ENCODE peak calls at places on chromosome 18, in four cellular contexts. One of them, this sample, is unnamed.

GRCh38 chr18:7904529-7904928 is 337.4 kb downstream of the PTPRM start:
- DNase-seq in NCI-H69: no peak
- DNase-seq in cardiac fibroblast: peak; percentile 71
- DNase-seq in endothelial cell: no peak
- DNase-seq in this sample: peak; percentile 97

GRCh38 chr18:49847524-49847923 is 34.2 kb upstream of the ACAA2 start:
- DNase-seq in NCI-H69: no peak
- DNase-seq in cardiac fibroblast: no peak
- DNase-seq in endothelial cell: no peak
- DNase-seq in this sample: no peak

GRCh38 chr18:21912339-21913239 is 172.0 kb downstream of the MIB1 start:
- DNase-seq in NCI-H69: peak; percentile 24
- DNase-seq in cardiac fibroblast: no peak
- DNase-seq in endothelial cell: peak; percentile 27
- DNase-seq in this sample: no peak

GRCh38 chr18:76528477-76529432 is 33.7 kb upstream of the ZNF516 start:
- DNase-seq in NCI-H69: peak; percentile 71
- DNase-seq in cardiac fibroblast: peak; percentile 50
- DNase-seq in endothelial cell: peak; percentile 17
- DNase-seq in this sample: peak; percentile 86

GRCh38 chr18:21406111-21406510 is 164.1 kb downstream of the GREB1L start:
- DNase-seq in NCI-H69: no peak
- DNase-seq in cardiac fibroblast: peak; percentile 43
- DNase-seq in endothelial cell: no peak
- DNase-seq in this sample: no peak

GRCh38 chr18:23311346-23312103 is 141.6 kb upstream of the RIOK3 start:
- DNase-seq in NCI-H69: no peak
- DNase-seq in cardiac fibroblast: peak; percentile 97
- DNase-seq in endothelial cell: no peak
- DNase-seq in this sample: peak; percentile 80

GRCh38 chr18:59623456-59624383 is 73.5 kb downstream of the CCBE1 start:
- DNase-seq in NCI-H69: peak; percentile 98
- DNase-seq in cardiac fibroblast: peak; percentile 83
- DNase-seq in endothelial cell: no peak
- DNase-seq in this sample: peak; percentile 60

GRCh38 chr18:49137093-49137492 is 186.3 kb upstream of the SMAD7 start:
- DNase-seq in NCI-H69: peak; percentile 78
- DNase-seq in cardiac fibroblast: no peak
- DNase-seq in endothelial cell: no peak
- DNase-seq in this sample: no peak

GRCh38 chr18:50636366-50637057 is 76.6 kb downstream of the MAPK4 start:
- DNase-seq in NCI-H69: no peak
- DNase-seq in cardiac fibroblast: no peak
- DNase-seq in endothelial cell: no peak
- DNase-seq in this sample: no peak

GRCh38 chr18:56870982-56871381 is 219.8 kb downstream of the WDR7 start:
- DNase-seq in NCI-H69: no peak
- DNase-seq in cardiac fibroblast: no peak
- DNase-seq in endothelial cell: no peak
- DNase-seq in this sample: no peak

GRCh38 chr18:6781179-6781714 is 51.7 kb downstream of the ARHGAP28 start:
- DNase-seq in NCI-H69: peak; percentile 51
- DNase-seq in cardiac fibroblast: no peak
- DNase-seq in endothelial cell: peak; percentile 63
- DNase-seq in this sample: no peak

GRCh38 chr18:48797841-48798255 is 152.9 kb downstream of the SMAD7 start:
- DNase-seq in NCI-H69: no peak
- DNase-seq in cardiac fibroblast: no peak
- DNase-seq in endothelial cell: no peak
- DNase-seq in this sample: peak; percentile 19

GRCh38 chr18:2306641-2307040 is 264.7 kb downstream of the METTL4 start:
- DNase-seq in NCI-H69: no peak
- DNase-seq in cardiac fibroblast: no peak
- DNase-seq in endothelial cell: no peak
- DNase-seq in this sample: no peak

GRCh38 chr18:12011962-12012549 is 30.7 kb downstream of the IMPA2 start:
- DNase-seq in NCI-H69: no peak
- DNase-seq in cardiac fibroblast: peak; percentile 46
- DNase-seq in endothelial cell: no peak
- DNase-seq in this sample: peak; percentile 38

GRCh38 chr18:31738460-31739407 is 21.9 kb downstream of the SLC25A52 start:
- DNase-seq in NCI-H69: no peak
- DNase-seq in cardiac fibroblast: peak; percentile 7
- DNase-seq in endothelial cell: no peak
- DNase-seq in this sample: no peak

This sample was measured in fibroblast of villous mesenchyme.